ENCODE peak calls at places on chromosome 11, in four cellular contexts. E, T, K and B are unnamed samples.

GRCh38 chr11:66835762-66836405 is 7.4 kb upstream of the RCE1 start:
- DNase-seq in E (no peak), T (peak; percentile 47), K (no peak), B (no peak)

GRCh38 chr11:78187366-78188011 is 937 bp downstream of the KCTD21 start:
- DNase-seq in E (no peak), T (no peak), K (no peak), B (no peak)

GRCh38 chr11:18253222-18253621 is 4.8 kb upstream of the SAA2 start:
- DNase-seq in E (no peak), T (no peak), K (no peak), B (peak; percentile 79)

GRCh38 chr11:71191201-71191600 is 61.2 kb downstream of the SHANK2 start:
- DNase-seq in E (no peak), T (no peak), K (no peak), B (no peak)

GRCh38 chr11:66327171-66328035 is 8.8 kb downstream of the RIN1 start:
- DNase-seq in E (no peak), T (peak; percentile 92), K (peak; percentile 86), B (peak; percentile 45)

GRCh38 chr11:82865841-82866240 is 34.4 kb downstream of the PRCP start:
- DNase-seq in E (no peak), T (peak; percentile 59), K (peak; percentile 56), B (no peak)

GRCh38 chr11:8325905-8326304 is 62.2 kb upstream of the LMO1 start:
- DNase-seq in E (no peak), T (no peak), K (no peak), B (no peak)

GRCh38 chr11:13223112-13223511 is 54.5 kb upstream of the BMAL1 start:
- DNase-seq in E (no peak), T (no peak), K (no peak), B (peak; percentile 25)

GRCh38 chr11:8913961-8914660 is 3.1 kb downstream of the AKIP1 start:
- DNase-seq in E (no peak), T (peak; percentile 59), K (peak; percentile 45), B (peak; percentile 41)

GRCh38 chr11:69049490-69049867 is 747 bp downstream of the TPCN2 start:
- DNase-seq in E (no peak), T (no peak), K (no peak), B (no peak)

GRCh38 chr11:43376594-43376993 is 17.9 kb downstream of the TTC17 start:
- DNase-seq in E (no peak), T (peak; percentile 94), K (peak; percentile 73), B (peak; percentile 96)

GRCh38 chr11:4072668-4073285 is 21.8 kb upstream of the RRM1 start:
- DNase-seq in E (peak; percentile 73), T (peak; percentile 83), K (peak; percentile 76), B (peak; percentile 82)

GRCh38 chr11:14320020-14320419 is 39.0 kb downstream of the RRAS2 start:
- DNase-seq in E (no peak), T (peak; percentile 41), K (peak; percentile 31), B (no peak)

GRCh38 chr11:128905345-128906184 is 14.4 kb downstream of the KCNJ5 start:
- DNase-seq in E (no peak), T (peak; percentile 63), K (peak; percentile 57), B (peak; percentile 72)

GRCh38 chr11:130894322-130895025 is 21.8 kb downstream of the SNX19 start:
- DNase-seq in E (peak; percentile 46), T (peak; percentile 74), K (peak; percentile 67), B (peak; percentile 71)

GRCh38 chr11:130904380-130904779 is 11.9 kb downstream of the SNX19 start:
- DNase-seq in E (no peak), T (peak; percentile 45), K (peak; percentile 25), B (peak; percentile 24)

GRCh38 chr11:65662802-65663633 is at the start of gene RELA:
- DNase-seq in E (peak; percentile 93), T (peak; percentile 98), K (peak; percentile 96), B (peak; percentile 96)

GRCh38 chr11:79080506-79080905 is 360.3 kb downstream of the TENM4 start:
- DNase-seq in E (no peak), T (no peak), K (peak; percentile 28), B (no peak)

GRCh38 chr11:111586305-111586915 is 15.8 kb upstream of the SIK2 start:
- DNase-seq in E (no peak), T (peak; percentile 75), K (peak; percentile 53), B (peak; percentile 66)

GRCh38 chr11:76049506-76049905 is 156.8 kb downstream of the WNT11 start:
- DNase-seq in E (no peak), T (no peak), K (no peak), B (no peak)

GRCh38 chr11:22976146-22976545 is 115.9 kb upstream of the CCDC179 start:
- DNase-seq in E (no peak), T (peak; percentile 57), K (peak; percentile 79), B (peak; percentile 91)

GRCh38 chr11:61834278-61835004 is 6.3 kb downstream of the FADS2 start:
- DNase-seq in E (peak; percentile 23), T (peak; percentile 20), K (peak; percentile 38), B (no peak)

GRCh38 chr11:45385844-45386243 is 99.7 kb upstream of the SYT13 start:
- DNase-seq in E (no peak), T (no peak), K (no peak), B (no peak)

GRCh38 chr11:64360403-64360980 is 1.5 kb downstream of the RPS6KA4 start:
- DNase-seq in E (no peak), T (no peak), K (no peak), B (no peak)